ENCODE peak calls at places on chromosome 17, in eight cellular contexts. One of them, this sample, is unnamed. For H3K4me1, the result is how much of the 10 kb centered on the place peaks cover.

GRCh38 chr17:43745541-43745940 is 13.1 kb downstream of the SOST start:
- DNase-seq in H1: no peak
- DNase-seq in K562: no peak
- DNase-seq in tibial nerve: no peak
- DNase-seq in OCI-LY7: no peak
- DNase-seq in stomach: no peak
- DNase-seq in colonic mucosa: no peak
- DNase-seq in pancreas: no peak
- DNase-seq in this sample: no peak

GRCh38 chr17:81295678-81296381 is 723 bp upstream of the SLC38A10 start:
- DNase-seq in H1: peak
- DNase-seq in K562: peak
- DNase-seq in tibial nerve: no peak
- DNase-seq in OCI-LY7: peak
- DNase-seq in stomach: peak
- DNase-seq in colonic mucosa: peak
- DNase-seq in pancreas: peak
- DNase-seq in this sample: peak

GRCh38 chr17:66357037-66357436 is 54.6 kb downstream of the PRKCA start:
- DNase-seq in H1: no peak
- DNase-seq in K562: no peak
- DNase-seq in tibial nerve: no peak
- DNase-seq in OCI-LY7: no peak
- DNase-seq in stomach: no peak
- DNase-seq in colonic mucosa: no peak
- DNase-seq in pancreas: no peak
- DNase-seq in this sample: no peak

GRCh38 chr17:82031303-82031884 is at the start of gene RAC3:
- DNase-seq in H1: no peak
- DNase-seq in K562: peak
- DNase-seq in tibial nerve: no peak
- DNase-seq in OCI-LY7: no peak
- DNase-seq in stomach: no peak
- DNase-seq in colonic mucosa: no peak
- DNase-seq in pancreas: no peak
- DNase-seq in this sample: peak

GRCh38 chr17:2378905-2379304 is 22.0 kb downstream of the MNT start:
- DNase-seq in H1: no peak
- DNase-seq in K562: no peak
- DNase-seq in tibial nerve: no peak
- DNase-seq in OCI-LY7: no peak
- DNase-seq in stomach: no peak
- DNase-seq in colonic mucosa: no peak
- DNase-seq in pancreas: no peak
- DNase-seq in this sample: no peak

GRCh38 chr17:80455328-80455710 is 21.1 kb downstream of the NPTX1 start:
- DNase-seq in H1: no peak
- DNase-seq in K562: peak
- DNase-seq in tibial nerve: peak
- DNase-seq in OCI-LY7: peak
- DNase-seq in stomach: peak
- DNase-seq in colonic mucosa: no peak
- DNase-seq in pancreas: peak
- DNase-seq in this sample: no peak

GRCh38 chr17:77962349-77962748 is 3.8 kb downstream of the TNRC6C start:
- DNase-seq in H1: no peak
- DNase-seq in K562: no peak
- DNase-seq in tibial nerve: no peak
- DNase-seq in OCI-LY7: no peak
- DNase-seq in stomach: no peak
- DNase-seq in colonic mucosa: no peak
- DNase-seq in pancreas: no peak
- DNase-seq in this sample: no peak

GRCh38 chr17:58215685-58216084 is 3.4 kb downstream of the MKS1 start:
- DNase-seq in H1: no peak
- DNase-seq in K562: no peak
- DNase-seq in tibial nerve: no peak
- DNase-seq in OCI-LY7: peak
- DNase-seq in stomach: no peak
- DNase-seq in colonic mucosa: no peak
- DNase-seq in pancreas: no peak
- DNase-seq in this sample: no peak

GRCh38 chr17:77147357-77147801 is 6.6 kb downstream of the SEC14L1 start:
- DNase-seq in H1: no peak
- DNase-seq in K562: no peak
- DNase-seq in tibial nerve: no peak
- DNase-seq in OCI-LY7: peak
- DNase-seq in stomach: no peak
- DNase-seq in colonic mucosa: no peak
- DNase-seq in pancreas: no peak
- DNase-seq in this sample: peak

GRCh38 chr17:12853921-12854320 is 64.6 kb downstream of the ARHGAP44 start:
- DNase-seq in H1: no peak
- DNase-seq in K562: no peak
- DNase-seq in tibial nerve: no peak
- DNase-seq in OCI-LY7: no peak
- DNase-seq in stomach: no peak
- DNase-seq in colonic mucosa: no peak
- DNase-seq in pancreas: no peak
- DNase-seq in this sample: no peak

GRCh38 chr17:164536-165235 is 16.8 kb downstream of the DOC2B start:
- DNase-seq in H1: no peak
- DNase-seq in K562: peak
- DNase-seq in tibial nerve: no peak
- DNase-seq in OCI-LY7: peak
- DNase-seq in stomach: peak
- DNase-seq in colonic mucosa: peak
- DNase-seq in pancreas: no peak
- DNase-seq in this sample: peak

DNA sequence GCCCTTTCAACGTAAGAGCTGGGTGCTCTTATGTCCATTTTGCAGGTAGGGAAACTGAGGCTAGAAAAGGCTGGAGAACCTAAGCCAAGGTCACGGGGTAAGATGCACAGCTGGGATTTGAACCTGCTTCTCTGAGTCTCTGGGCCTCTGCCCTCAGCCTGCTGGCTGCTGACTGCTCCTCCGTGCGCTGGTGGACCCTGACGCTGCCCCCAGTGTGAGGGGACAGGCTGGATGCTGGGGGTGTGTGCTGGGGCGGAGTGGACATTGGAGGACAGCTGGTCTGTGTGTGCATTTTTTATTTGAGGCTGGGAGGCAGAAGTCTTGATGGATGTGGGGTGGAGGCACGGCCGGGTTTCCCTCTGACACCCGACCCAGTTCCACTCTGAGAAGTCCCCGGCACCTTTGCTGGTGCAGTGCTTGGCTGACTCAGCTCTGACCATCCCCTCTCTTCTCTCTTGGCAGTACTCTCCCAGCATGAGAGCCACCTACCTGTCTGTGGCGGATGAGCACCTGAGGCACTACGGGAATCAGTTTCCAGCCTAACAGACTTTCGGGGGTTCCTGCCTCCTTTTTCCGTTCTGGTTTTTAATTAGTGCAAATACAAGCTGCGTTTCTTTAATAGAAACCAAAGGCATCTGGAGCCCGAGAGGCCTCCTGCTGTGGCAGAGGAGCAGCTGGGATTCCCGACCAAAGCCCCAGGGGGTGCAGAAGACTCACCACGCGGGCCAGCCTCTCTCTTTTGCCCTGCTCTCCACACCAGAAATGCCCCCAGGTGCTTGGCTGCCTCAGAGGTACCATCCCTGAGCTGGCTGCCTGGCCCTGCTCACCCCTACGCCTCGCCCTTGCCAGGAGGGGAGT is 14.1 kb upstream of the DNAI2 start:
- DNase-seq in H1: no peak
- DNase-seq in K562: no peak
- DNase-seq in tibial nerve: no peak
- DNase-seq in OCI-LY7: no peak
- DNase-seq in stomach: no peak
- DNase-seq in colonic mucosa: no peak
- DNase-seq in pancreas: no peak
- DNase-seq in this sample: no peak
- H3K4me1 ChIP-seq in H1: under half
- H3K4me1 ChIP-seq in K562: under half
- H3K4me1 ChIP-seq in tibial nerve: under half
- H3K4me1 ChIP-seq in OCI-LY7: under half
- H3K4me1 ChIP-seq in stomach: under half
- H3K4me1 ChIP-seq in colonic mucosa: under half
- H3K4me1 ChIP-seq in pancreas: under half
- H3K4me1 ChIP-seq in this sample: under half

GRCh38 chr17:18191967-18192366 is 8.3 kb downstream of the ALKBH5 start:
- DNase-seq in H1: no peak
- DNase-seq in K562: no peak
- DNase-seq in tibial nerve: no peak
- DNase-seq in OCI-LY7: no peak
- DNase-seq in stomach: no peak
- DNase-seq in colonic mucosa: no peak
- DNase-seq in pancreas: no peak
- DNase-seq in this sample: no peak

GRCh38 chr17:18187816-18188761 is 4.5 kb downstream of the ALKBH5 start:
- DNase-seq in H1: no peak
- DNase-seq in K562: no peak
- DNase-seq in tibial nerve: no peak
- DNase-seq in OCI-LY7: no peak
- DNase-seq in stomach: no peak
- DNase-seq in colonic mucosa: no peak
- DNase-seq in pancreas: no peak
- DNase-seq in this sample: peak

GRCh38 chr17:18191071-18191667 is 7.5 kb downstream of the ALKBH5 start:
- DNase-seq in H1: no peak
- DNase-seq in K562: no peak
- DNase-seq in tibial nerve: no peak
- DNase-seq in OCI-LY7: no peak
- DNase-seq in stomach: peak
- DNase-seq in colonic mucosa: no peak
- DNase-seq in pancreas: peak
- DNase-seq in this sample: peak

GRCh38 chr17:18187226-18187625 is 3.6 kb downstream of the ALKBH5 start:
- DNase-seq in H1: no peak
- DNase-seq in K562: no peak
- DNase-seq in tibial nerve: no peak
- DNase-seq in OCI-LY7: no peak
- DNase-seq in stomach: no peak
- DNase-seq in colonic mucosa: no peak
- DNase-seq in pancreas: no peak
- DNase-seq in this sample: no peak

DNA sequence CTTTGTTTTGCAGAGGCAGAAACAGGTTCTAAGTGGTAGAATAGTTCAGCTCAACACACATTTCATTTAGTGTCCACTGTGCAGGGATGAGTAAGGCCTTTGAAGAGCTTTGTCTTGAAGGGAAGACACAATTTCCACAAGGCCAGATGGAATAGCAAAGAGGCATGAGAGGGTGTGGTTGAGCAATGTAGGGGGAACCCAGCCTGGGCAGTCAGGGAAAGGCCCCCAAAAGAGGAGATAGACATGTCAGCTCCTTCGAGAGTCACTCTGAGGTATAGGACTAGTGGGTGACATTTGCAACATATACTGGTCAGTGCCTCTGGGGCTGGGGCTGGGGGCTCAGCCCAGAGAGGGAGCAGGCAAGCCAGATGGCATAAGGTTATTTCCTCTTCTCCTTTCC is 7.0 kb downstream of the ALKBH5 start:
- DNase-seq in H1: no peak
- DNase-seq in K562: no peak
- DNase-seq in tibial nerve: no peak
- DNase-seq in OCI-LY7: no peak
- DNase-seq in stomach: no peak
- DNase-seq in colonic mucosa: no peak
- DNase-seq in pancreas: no peak
- DNase-seq in this sample: no peak
- H3K4me1 ChIP-seq in H1: under half
- H3K4me1 ChIP-seq in K562: under half
- H3K4me1 ChIP-seq in tibial nerve: half or more
- H3K4me1 ChIP-seq in OCI-LY7: under half
- H3K4me1 ChIP-seq in stomach: half or more
- H3K4me1 ChIP-seq in colonic mucosa: under half
- H3K4me1 ChIP-seq in pancreas: under half
- H3K4me1 ChIP-seq in this sample: half or more

DNA sequence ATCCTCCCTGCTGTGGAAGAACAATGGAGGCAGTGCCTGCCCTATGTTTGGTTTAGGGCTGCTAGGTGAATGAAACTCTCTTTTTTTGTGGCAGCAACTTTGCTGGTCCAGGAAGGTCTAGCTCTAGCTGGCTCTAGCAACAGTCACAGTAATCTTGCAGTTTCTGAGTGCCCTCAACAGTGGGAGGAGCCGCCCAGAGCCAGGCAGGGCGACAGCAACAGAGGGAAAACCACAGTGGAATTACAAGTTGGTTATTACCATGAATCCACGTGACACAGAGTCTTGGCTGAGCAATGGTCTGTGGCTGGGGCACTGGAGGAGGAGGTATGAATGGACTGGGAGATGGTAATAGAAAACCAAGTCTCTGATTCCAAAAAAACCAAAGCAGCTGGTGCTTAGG is 10.3 kb downstream of the HSPB9 start:
- DNase-seq in H1: no peak
- DNase-seq in K562: no peak
- DNase-seq in tibial nerve: no peak
- DNase-seq in OCI-LY7: no peak
- DNase-seq in stomach: peak
- DNase-seq in colonic mucosa: peak
- DNase-seq in pancreas: no peak
- DNase-seq in this sample: peak
- H3K4me1 ChIP-seq in H1: under half
- H3K4me1 ChIP-seq in K562: under half
- H3K4me1 ChIP-seq in tibial nerve: half or more
- H3K4me1 ChIP-seq in OCI-LY7: half or more
- H3K4me1 ChIP-seq in stomach: half or more
- H3K4me1 ChIP-seq in colonic mucosa: under half
- H3K4me1 ChIP-seq in pancreas: under half
- H3K4me1 ChIP-seq in this sample: under half

GRCh38 chr17:28344435-28344901 is 8.9 kb downstream of the TNFAIP1 start:
- DNase-seq in H1: no peak
- DNase-seq in K562: no peak
- DNase-seq in tibial nerve: no peak
- DNase-seq in OCI-LY7: no peak
- DNase-seq in stomach: no peak
- DNase-seq in colonic mucosa: no peak
- DNase-seq in pancreas: no peak
- DNase-seq in this sample: no peak

GRCh38 chr17:28345420-28346198 is 10.0 kb downstream of the TNFAIP1 start:
- DNase-seq in H1: no peak
- DNase-seq in K562: no peak
- DNase-seq in tibial nerve: no peak
- DNase-seq in OCI-LY7: no peak
- DNase-seq in stomach: peak
- DNase-seq in colonic mucosa: no peak
- DNase-seq in pancreas: no peak
- DNase-seq in this sample: peak

GRCh38 chr17:28347261-28347891 is 10.0 kb downstream of the POLDIP2 start:
- DNase-seq in H1: no peak
- DNase-seq in K562: no peak
- DNase-seq in tibial nerve: no peak
- DNase-seq in OCI-LY7: no peak
- DNase-seq in stomach: peak
- DNase-seq in colonic mucosa: no peak
- DNase-seq in pancreas: no peak
- DNase-seq in this sample: no peak

GRCh38 chr17:28346746-28347246 is 10.5 kb downstream of the POLDIP2 start:
- DNase-seq in H1: no peak
- DNase-seq in K562: peak
- DNase-seq in tibial nerve: no peak
- DNase-seq in OCI-LY7: no peak
- DNase-seq in stomach: peak
- DNase-seq in colonic mucosa: no peak
- DNase-seq in pancreas: no peak
- DNase-seq in this sample: no peak

GRCh38 chr17:28346199-28346580 is 10.6 kb downstream of the TNFAIP1 start:
- DNase-seq in H1: no peak
- DNase-seq in K562: no peak
- DNase-seq in tibial nerve: no peak
- DNase-seq in OCI-LY7: no peak
- DNase-seq in stomach: no peak
- DNase-seq in colonic mucosa: no peak
- DNase-seq in pancreas: no peak
- DNase-seq in this sample: no peak
- H3K4me1 ChIP-seq in H1: under half
- H3K4me1 ChIP-seq in K562: under half
- H3K4me1 ChIP-seq in tibial nerve: under half
- H3K4me1 ChIP-seq in OCI-LY7: under half
- H3K4me1 ChIP-seq in stomach: under half
- H3K4me1 ChIP-seq in colonic mucosa: under half
- H3K4me1 ChIP-seq in pancreas: under half
- H3K4me1 ChIP-seq in this sample: under half

This sample was measured in thyroid gland.